ENCODE peak calls at places on chromosomes 2 and 18, in eight cellular contexts. D, C, J, W, Y, T, R and U are unnamed samples.

GRCh38 chr2:222950886-222951285 is 90.0 kb downstream of the ACSL3 start:
- DNase-seq in D (no peak), C (peak), J (no peak), W (no peak), Y (no peak), T (peak), R (no peak), U (no peak)

GRCh38 chr2:36701391-36701795 is 4.9 kb downstream of the VIT start:
- DNase-seq in D (no peak), C (peak), J (no peak), W (no peak), Y (peak), T (peak), R (no peak), U (no peak)

GRCh38 chr2:223865124-223865523 is 27.7 kb upstream of the AP1S3 start:
- DNase-seq in D (no peak), C (no peak), J (no peak), W (no peak), Y (no peak), T (no peak), R (no peak), U (no peak)

GRCh38 chr2:27705851-27706622 is 42.3 kb downstream of the SLC4A1AP start:
- DNase-seq in D (no peak), C (peak), J (peak), W (no peak), Y (peak), T (peak), R (peak), U (no peak)

GRCh38 chr2:68330691-68331090 is 10.9 kb upstream of the CNRIP1 start:
- DNase-seq in D (no peak), C (peak), J (no peak), W (no peak), Y (no peak), T (no peak), R (no peak), U (no peak)

GRCh38 chr18:10230072-10230471 is 224.4 kb upstream of the APCDD1 start:
- DNase-seq in D (peak), C (peak), J (no peak), W (no peak), Y (peak), T (peak), R (no peak), U (no peak)

GRCh38 chr18:22564036-22564435 is 146.3 kb upstream of the CTAGE1 start:
- DNase-seq in D (no peak), C (peak), J (no peak), W (no peak), Y (no peak), T (peak), R (no peak), U (no peak)

GRCh38 chr2:239928457-239929350 is 96.4 kb downstream of the NDUFA10 start:
- DNase-seq in D (no peak), C (no peak), J (no peak), W (peak), Y (no peak), T (no peak), R (no peak), U (no peak)

GRCh38 chr2:109210431-109211200 is 81.6 kb downstream of the SH3RF3 start:
- DNase-seq in D (no peak), C (peak), J (no peak), W (no peak), Y (no peak), T (peak), R (no peak), U (no peak)

DNA sequence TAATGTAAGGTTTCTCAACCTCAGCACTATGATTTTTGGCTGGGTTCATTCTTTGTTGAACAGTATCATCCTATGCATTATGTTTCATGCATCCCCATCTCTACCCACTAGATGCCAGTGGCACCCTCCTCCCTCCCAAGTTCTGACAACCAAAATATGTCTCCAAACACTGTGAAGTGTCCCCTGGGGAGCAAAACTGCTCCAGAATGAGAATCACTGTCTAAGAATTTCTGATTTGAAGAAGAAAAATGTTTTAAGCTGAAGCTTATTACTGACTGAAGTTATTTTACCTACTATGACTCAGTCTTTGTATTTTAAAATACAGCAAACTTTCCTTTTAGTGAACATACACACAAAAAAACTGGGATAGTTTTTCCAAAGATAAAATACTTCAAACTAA is 3.4 kb downstream of the THADA start:
- DNase-seq in D (no peak), C (no peak), J (no peak), W (no peak), Y (no peak), T (peak), R (no peak), U (no peak)
- TF ChIP-seq CTCF in D (no peak), C (no peak), J (no peak), W (no peak), Y (no peak), T (no peak), R (no peak), U (no peak)

DNA sequence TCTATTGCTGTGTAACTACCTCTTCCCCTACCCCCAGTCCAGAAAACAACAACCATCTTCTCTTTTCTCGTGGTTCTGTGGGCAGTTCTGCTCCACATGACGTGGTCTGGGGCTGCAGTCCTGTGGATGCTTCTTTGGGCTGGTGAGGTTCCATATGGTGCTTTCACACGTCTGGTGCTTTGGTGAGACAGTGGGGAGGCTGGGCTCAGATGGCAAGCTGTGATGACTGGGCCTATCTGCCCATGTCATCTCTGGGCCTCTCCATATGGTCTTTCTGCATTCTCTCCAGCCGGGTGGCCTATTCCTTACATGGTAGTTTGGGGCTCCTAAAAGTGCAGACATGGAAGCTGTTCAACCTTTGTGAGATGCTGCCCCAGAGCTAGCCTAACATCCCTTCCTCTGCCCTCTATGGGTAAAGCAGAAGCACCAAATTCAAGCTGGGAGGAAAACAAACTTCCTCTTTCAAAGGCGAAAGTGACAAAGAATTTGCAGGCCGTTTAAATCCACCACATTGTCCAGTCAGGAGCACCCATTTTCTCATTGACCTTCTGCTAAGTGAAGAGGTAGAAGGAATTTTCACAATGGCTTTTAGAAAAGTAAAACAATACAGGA is 68.3 kb upstream of the IL1R1 start:
- DNase-seq in D (no peak), C (no peak), J (no peak), W (no peak), Y (no peak), T (no peak), R (no peak), U (no peak)
- TF ChIP-seq CTCF in D (peak), C (no peak), J (no peak), W (no peak), Y (no peak), T (no peak), R (no peak), U (no peak)

GRCh38 chr2:136117909-136118818 is at the start of gene CXCR4:
- DNase-seq in D (peak), C (peak), J (peak), W (peak), Y (no peak), T (peak), R (peak), U (peak)
- TF ChIP-seq CTCF in D (no peak), C (no peak), J (no peak), W (no peak), Y (no peak), T (peak), R (no peak), U (peak)

GRCh38 chr2:79097843-79098242 is 10.1 kb upstream of the REG1B start:
- DNase-seq in D (no peak), C (no peak), J (no peak), W (no peak), Y (no peak), T (no peak), R (no peak), U (no peak)
- TF ChIP-seq CTCF in D (no peak), C (no peak), J (no peak), W (no peak), Y (no peak), T (no peak), R (no peak), U (no peak)

DNA sequence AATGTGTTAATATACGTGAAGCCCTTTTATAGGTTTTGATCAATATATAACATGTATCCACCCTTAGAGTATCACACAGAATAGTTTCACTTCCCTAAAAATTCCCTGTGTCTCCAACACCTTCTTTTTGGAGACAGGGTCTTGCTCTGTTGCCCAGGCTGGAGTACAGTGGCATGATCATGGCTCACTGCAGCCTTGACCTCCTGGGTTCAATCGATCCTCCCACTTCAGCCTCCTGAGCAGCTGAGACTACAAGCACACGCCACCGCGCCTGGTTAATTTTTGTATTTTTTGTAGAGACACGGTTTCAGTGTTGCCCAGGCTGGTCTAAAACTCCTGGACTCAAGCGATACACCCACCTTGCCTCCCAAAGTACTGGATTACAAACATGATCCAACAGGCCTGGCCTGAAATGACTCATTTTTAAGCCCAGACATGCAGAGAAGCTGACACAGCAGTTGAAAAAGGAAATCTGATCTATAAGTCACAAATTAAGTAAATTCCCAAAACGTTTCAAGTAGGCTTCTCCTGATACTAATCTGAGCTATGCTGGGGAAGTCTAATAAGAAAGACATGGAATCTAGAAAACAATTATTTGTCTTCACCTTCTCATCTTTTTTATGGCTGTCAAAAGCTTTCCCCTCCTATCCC is 2.9 kb downstream of the DUSP11 start:
- DNase-seq in D (no peak), C (peak), J (no peak), W (no peak), Y (peak), T (peak), R (no peak), U (no peak)
- TF ChIP-seq CTCF in D (no peak), C (no peak), J (no peak), W (no peak), Y (no peak), T (no peak), R (no peak), U (no peak)

GRCh38 chr18:68676913-68677312 is 38.0 kb downstream of the TMX3 start:
- DNase-seq in D (no peak), C (peak), J (no peak), W (no peak), Y (no peak), T (peak), R (no peak), U (no peak)
- TF ChIP-seq CTCF in D (no peak), C (peak), J (no peak), W (no peak), Y (peak), T (peak), R (no peak), U (no peak)

DNA sequence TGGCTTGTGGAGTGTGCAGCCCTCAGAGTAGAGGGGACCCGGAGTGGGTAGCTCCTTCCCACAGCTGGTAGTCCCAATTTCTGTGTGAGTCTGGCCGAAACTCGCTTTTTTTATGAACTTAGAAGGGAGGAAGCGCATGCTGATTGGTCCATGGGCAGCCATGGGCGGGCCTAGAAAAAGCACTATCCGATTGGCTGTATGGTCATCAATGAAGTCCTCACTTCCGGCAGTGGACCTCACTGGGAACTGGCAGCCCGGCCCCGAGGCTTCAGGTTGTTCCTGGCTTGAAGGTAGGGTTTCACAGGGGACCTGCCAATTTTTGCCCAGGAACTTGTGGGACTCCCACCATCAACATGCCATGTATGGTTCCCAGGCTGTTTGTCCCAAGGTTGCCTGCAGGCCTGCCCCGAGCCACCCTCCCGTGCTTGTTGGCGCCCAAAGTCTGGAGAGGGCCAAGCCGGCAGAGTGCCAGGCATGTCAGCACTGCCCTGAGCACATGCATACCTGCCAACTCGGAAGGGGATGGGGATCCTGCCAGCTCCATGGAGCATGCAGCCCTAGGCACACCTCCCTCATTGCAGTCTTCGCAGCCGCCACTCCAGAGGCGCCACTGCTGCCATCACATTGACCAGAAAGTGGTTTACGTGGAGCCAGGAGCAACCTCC is 98.5 kb downstream of the ATP9B start:
- DNase-seq in D (no peak), C (no peak), J (no peak), W (no peak), Y (no peak), T (no peak), R (no peak), U (no peak)
- TF ChIP-seq CTCF in D (no peak), C (no peak), J (no peak), W (no peak), Y (no peak), T (no peak), R (no peak), U (no peak)

GRCh38 chr18:48669180-48669675 is 130.4 kb downstream of the CTIF start:
- DNase-seq in D (peak), C (no peak), J (no peak), W (no peak), Y (no peak), T (no peak), R (no peak), U (no peak)

GRCh38 chr18:48667276-48668254 is 128.7 kb downstream of the CTIF start:
- DNase-seq in D (no peak), C (peak), J (no peak), W (no peak), Y (no peak), T (no peak), R (no peak), U (no peak)

GRCh38 chr18:48666613-48667012 is 127.8 kb downstream of the CTIF start:
- DNase-seq in D (no peak), C (no peak), J (no peak), W (no peak), Y (no peak), T (no peak), R (no peak), U (no peak)

GRCh38 chr18:48669991-48670750 is 131.3 kb downstream of the CTIF start:
- DNase-seq in D (no peak), C (no peak), J (no peak), W (no peak), Y (no peak), T (no peak), R (no peak), U (no peak)

GRCh38 chr18:48668466-48669179 is 129.8 kb downstream of the CTIF start:
- DNase-seq in D (no peak), C (no peak), J (no peak), W (no peak), Y (no peak), T (no peak), R (no peak), U (no peak)
- TF ChIP-seq CTCF in D (no peak), C (peak), J (no peak), W (no peak), Y (no peak), T (peak), R (no peak), U (peak)

GRCh38 chr18:51288582-51288981 is 91.1 kb upstream of the MEX3C start:
- DNase-seq in D (no peak), C (no peak), J (no peak), W (no peak), Y (no peak), T (no peak), R (no peak), U (no peak)
- TF ChIP-seq CTCF in D (no peak), C (no peak), J (no peak), W (no peak), Y (no peak), T (no peak), R (no peak), U (no peak)

DNA sequence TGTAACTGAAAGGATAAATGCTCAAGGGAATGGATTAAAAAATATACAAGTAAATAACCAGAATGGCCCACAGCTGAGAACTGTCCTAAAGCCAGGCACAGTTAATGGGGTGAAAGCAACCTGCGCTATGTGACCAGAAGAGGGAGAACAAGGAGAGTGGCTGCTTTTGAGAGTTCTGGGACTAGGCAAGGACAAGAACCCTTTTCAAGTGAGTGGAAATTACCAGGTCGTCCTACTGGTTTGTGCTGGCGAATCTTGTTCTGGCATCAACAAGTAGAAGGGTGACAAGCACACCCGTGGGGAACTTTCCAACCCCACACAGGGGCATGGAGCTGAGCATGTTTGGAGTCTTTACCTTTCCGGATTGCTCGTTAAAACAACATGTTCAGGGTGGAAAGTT is 82.8 kb downstream of the TMEM17 start:
- DNase-seq in D (no peak), C (peak), J (no peak), W (no peak), Y (no peak), T (peak), R (no peak), U (no peak)
- TF ChIP-seq CTCF in D (no peak), C (peak), J (no peak), W (no peak), Y (peak), T (peak), R (no peak), U (peak)